ENCODE peak calls at places on chromosomes 12 and 14, in ten cellular contexts. P is glutamatergic neuron, D is SK-N-SH, S is HFFc6, A is cardiac muscle cell, H is epithelial cell of esophagus, R is astrocyte, N is omental fat pad, G is tibial nerve, O is PC-3. W is an unnamed sample.
A peak's percentile ranks its signal among the peaks of the same experiment; 100 is the strongest.

GRCh38 chr12:18323159-18323558 is 61.8 kb downstream of the PIK3C2G start:
- DNase-seq in A (no peak), P (no peak), R (peak; percentile 39), O (peak; percentile 12), H (no peak), D (no peak), S (peak; percentile 45), G (no peak), N (no peak), W (no peak)

GRCh38 chr12:30796891-30797371 is 42.2 kb upstream of the CAPRIN2 start:
- DNase-seq in G (no peak), H (peak; percentile 35), N (no peak), A (peak; percentile 20), O (peak; percentile 40), S (no peak), R (peak; percentile 40), D (peak; percentile 51), P (peak; percentile 26), W (peak; percentile 42)

GRCh38 chr14:62692490-62693106 is 352.7 kb downstream of the KCNH5 start:
- DNase-seq in A (no peak), R (peak; percentile 68), D (no peak), S (no peak), H (peak; percentile 6), O (no peak), G (no peak), N (no peak), P (no peak), W (no peak)

GRCh38 chr14:35576856-35577255 is 42.9 kb downstream of the INSM2 start:
- DNase-seq in R (no peak), A (no peak), P (no peak), S (no peak), H (no peak), N (no peak), O (no peak), G (no peak), D (no peak), W (no peak)

GRCh38 chr12:121799842-121800693 is 3.7 kb upstream of the SETD1B start:
- DNase-seq in D (peak; percentile 75), R (peak; percentile 77), H (peak; percentile 95), N (peak; percentile 78), O (peak; percentile 93), A (peak; percentile 79), P (peak; percentile 89), S (peak; percentile 76), G (peak; percentile 81), W (peak; percentile 76)

GRCh38 chr12:26750531-26751171 is 82.3 kb downstream of the ITPR2 start:
- DNase-seq in P (no peak), N (no peak), R (no peak), S (no peak), G (no peak), D (no peak), A (no peak), O (no peak), H (no peak), W (no peak)

GRCh38 chr14:78143489-78144145 is 26.6 kb upstream of the NRXN3 start:
- DNase-seq in R (peak; percentile 83), G (no peak), S (no peak), P (no peak), D (no peak), O (peak; percentile 42), A (no peak), N (no peak), H (peak; percentile 88), W (no peak)

GRCh38 chr12:28645891-28646290 is 455.6 kb downstream of the CCDC91 start:
- DNase-seq in D (no peak), A (no peak), S (no peak), H (no peak), O (no peak), G (no peak), R (no peak), N (no peak), P (no peak), W (no peak)

GRCh38 chr12:119375619-119376018 is 41.1 kb downstream of the CCDC60 start:
- DNase-seq in A (no peak), O (no peak), P (no peak), R (no peak), S (no peak), D (no peak), N (no peak), G (no peak), H (no peak), W (no peak)

GRCh38 chr12:90174198-90174510 is 465.5 kb upstream of the ATP2B1 start:
- DNase-seq in D (no peak), O (peak; percentile 37), H (peak; percentile 24), N (no peak), A (no peak), R (peak; percentile 36), G (no peak), S (no peak), P (no peak), W (no peak)

GRCh38 chr12:50053583-50053982 is 3.8 kb upstream of the ASIC1 start:
- DNase-seq in A (no peak), N (no peak), O (no peak), P (no peak), S (no peak), D (no peak), H (no peak), G (no peak), R (no peak), W (no peak)

GRCh38 chr14:53001787-53002378 is 51.0 kb upstream of the FERMT2 start:
- DNase-seq in D (no peak), N (no peak), H (no peak), G (no peak), A (no peak), R (no peak), S (no peak), P (no peak), O (no peak), W (no peak)
- TF ChIP-seq CTCF in D (no peak), N (no peak), H (no peak), G (no peak), A (no peak), R (no peak), S (no peak), P (no peak), O (no peak), W (no peak)

DNA sequence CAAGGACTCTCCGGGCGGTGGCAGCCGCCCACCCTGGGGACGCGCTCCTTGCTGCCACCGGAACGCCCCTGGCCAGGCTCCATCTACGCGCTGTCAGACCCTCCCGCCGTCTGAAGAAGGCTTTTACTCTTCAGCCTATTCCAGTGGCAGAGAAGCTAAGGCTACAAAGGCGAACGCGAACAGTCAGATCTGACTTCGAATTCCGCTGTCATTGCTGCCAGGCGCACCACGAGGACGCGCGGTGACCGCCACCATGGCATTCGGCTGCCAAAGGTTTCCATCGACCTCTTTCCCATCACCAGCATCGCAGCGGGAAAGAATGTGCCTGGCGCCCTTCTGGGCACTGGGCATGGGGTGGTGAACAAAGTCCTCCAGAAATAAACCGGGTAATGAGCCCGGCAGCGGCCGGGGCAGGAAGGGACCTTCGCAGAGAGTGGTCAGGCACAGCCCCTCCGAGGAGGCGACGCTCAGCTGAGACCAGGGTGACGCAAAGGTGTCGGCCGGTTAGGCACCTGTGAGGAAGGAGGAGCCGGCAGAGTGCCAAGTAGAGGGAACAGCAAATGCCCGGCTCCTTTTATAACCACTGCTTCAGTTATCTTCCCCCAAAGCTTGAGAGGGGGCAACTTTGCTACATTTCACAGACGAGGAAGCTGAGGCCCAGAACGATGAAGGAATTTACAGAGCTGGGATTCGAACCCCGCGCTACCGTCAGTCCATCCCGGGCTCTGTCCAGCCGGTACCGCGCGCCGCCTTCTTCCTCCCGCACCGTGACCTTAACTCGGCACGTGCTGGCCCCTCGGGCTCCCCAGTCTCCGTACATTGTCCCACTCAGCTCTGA is 1.9 kb upstream of the RFX4 start:
- DNase-seq in S (no peak), G (no peak), H (no peak), O (no peak), A (no peak), R (no peak), D (peak; percentile 25), N (no peak), P (no peak), W (no peak)
- TF ChIP-seq CTCF in S (no peak), G (no peak), H (no peak), O (no peak), A (no peak), R (no peak), D (no peak), N (no peak), P (no peak), W (no peak)

GRCh38 chr12:105799103-105799502 is 339.7 kb downstream of the NUAK1 start:
- DNase-seq in G (no peak), S (no peak), R (no peak), H (no peak), P (no peak), A (no peak), D (no peak), N (no peak), O (no peak), W (no peak)

GRCh38 chr12:105793421-105793820 is 345.3 kb downstream of the NUAK1 start:
- DNase-seq in S (no peak), H (no peak), N (no peak), D (no peak), O (no peak), R (no peak), G (no peak), A (no peak), P (no peak), W (no peak)

GRCh38 chr12:105803292-105803691 is 335.5 kb downstream of the NUAK1 start:
- DNase-seq in R (peak; percentile 18), N (no peak), G (no peak), D (no peak), P (no peak), S (no peak), H (peak; percentile 62), O (peak; percentile 62), A (no peak), W (no peak)

DNA sequence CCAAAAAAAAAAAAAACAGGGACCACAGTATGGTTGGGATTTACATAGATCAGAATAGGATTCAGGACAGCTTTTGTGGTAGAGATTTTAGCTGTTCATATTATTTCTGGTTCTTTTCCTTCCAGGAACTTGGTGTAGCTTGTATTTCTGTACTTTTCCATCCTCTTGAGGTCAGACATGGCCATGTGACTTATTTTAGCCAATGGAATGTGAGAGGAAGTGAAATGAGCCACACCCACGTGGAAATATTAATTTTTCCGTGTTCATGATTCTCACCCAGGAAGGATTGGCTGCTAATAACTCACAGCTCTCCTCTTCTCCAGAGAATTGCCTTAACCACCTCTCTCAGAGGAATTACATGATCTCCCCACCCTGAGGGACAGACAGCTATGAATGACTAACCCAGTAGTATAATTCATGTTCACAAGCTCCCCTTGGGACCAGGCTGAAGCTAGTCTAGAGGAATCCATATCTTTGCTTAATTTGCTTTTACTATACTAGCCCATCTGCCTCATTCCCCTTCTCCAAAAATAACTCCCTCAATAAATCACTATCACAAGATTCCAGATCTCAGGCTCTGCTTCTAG is 340.4 kb downstream of the NUAK1 start:
- DNase-seq in A (no peak), P (no peak), G (no peak), D (no peak), S (no peak), R (no peak), H (no peak), N (no peak), O (no peak), W (no peak)
- TF ChIP-seq CTCF in A (no peak), P (no peak), G (no peak), D (no peak), S (no peak), R (no peak), H (no peak), N (no peak), O (no peak), W (no peak)

DNA sequence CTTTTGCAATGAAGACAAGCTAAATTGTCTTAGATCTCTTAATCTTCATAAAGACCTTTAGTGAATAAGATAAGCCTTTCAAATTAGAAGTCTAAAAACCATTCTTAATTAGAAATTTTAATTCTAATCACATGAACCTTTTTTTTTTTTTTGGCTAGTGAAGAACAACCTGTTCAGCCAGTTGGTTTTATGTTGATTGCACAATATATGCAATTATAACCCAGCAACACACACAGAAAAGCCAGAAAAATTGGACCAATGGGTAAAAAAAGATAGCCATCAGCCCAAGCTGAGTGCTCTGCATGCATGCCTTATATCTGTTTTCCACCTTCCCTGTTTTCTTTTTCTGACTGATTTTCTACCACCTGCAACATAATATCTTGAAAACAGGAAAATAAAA is 252.2 kb downstream of the SYT10 start:
- DNase-seq in R (no peak), O (peak; percentile 57), P (no peak), A (no peak), D (no peak), H (peak; percentile 51), N (no peak), G (no peak), S (no peak), W (no peak)
- TF ChIP-seq CTCF in R (no peak), O (no peak), P (no peak), A (no peak), D (no peak), H (no peak), N (no peak), G (no peak), S (no peak), W (no peak)